ENCODE peak calls at places on chromosomes 5 and 9, in nine cellular contexts. N is bronchial epithelial cell; H is activated CD4-positive, CD25-positive, alpha-beta regulatory T cell; O is brain microvascular endothelial cell; M is nucleus accumbens; X is neural progenitor cell; T is NCI-H1417 treated with DMSO at 0.1 percent for 48 hours; W is hepatic stellate cell; Q is aorta. E is an unnamed sample.

GRCh38 chr9:20584968-20585643 is 37.2 kb downstream of the MLLT3 start:
- DNase-seq in H (no peak), Q (no peak), X (no peak), W (no peak), T (no peak), O (no peak), M (no peak), N (no peak), E (no peak)

GRCh38 chr5:125412051-125412560 is 665.7 kb upstream of the ZNF608 start:
- DNase-seq in M (no peak), Q (no peak), O (peak; percentile 34), N (peak; percentile 73), X (peak; percentile 44), W (no peak), H (no peak), T (no peak), E (no peak)

GRCh38 chr9:35938474-35939145 is 19.3 kb downstream of the OR2S2 start:
- DNase-seq in Q (no peak), O (no peak), H (no peak), T (no peak), N (no peak), M (no peak), X (no peak), W (no peak), E (no peak)

GRCh38 chr5:138733509-138733908 is 19.7 kb upstream of the CTNNA1 start:
- DNase-seq in Q (no peak), N (no peak), M (no peak), H (no peak), X (no peak), T (no peak), O (no peak), W (no peak), E (no peak)

GRCh38 chr5:144451187-144451973 is 280.7 kb downstream of the KCTD16 start:
- DNase-seq in O (no peak), H (no peak), X (no peak), M (no peak), T (no peak), Q (no peak), W (no peak), N (peak; percentile 4), E (no peak)

GRCh38 chr5:371811-372555 is 50.5 kb downstream of the AHRR start:
- DNase-seq in W (no peak), M (no peak), X (no peak), Q (peak; percentile 55), O (no peak), T (no peak), N (no peak), H (no peak), E (no peak)

GRCh38 chr5:141747152-141747640 is 65.2 kb upstream of the ARAP3 start:
- DNase-seq in M (peak; percentile 50), Q (peak; percentile 85), N (no peak), O (peak; percentile 61), W (peak; percentile 62), X (peak; percentile 96), T (peak; percentile 29), H (no peak), E (peak; percentile 46)

GRCh38 chr9:8822667-8823025 is 1023.1 kb upstream of the DMAC1 start:
- DNase-seq in T (no peak), Q (no peak), H (no peak), M (no peak), O (no peak), X (peak; percentile 43), N (no peak), W (no peak), E (no peak)

GRCh38 chr5:161410640-161411039 is 135.9 kb downstream of the GABRB2 start:
- DNase-seq in H (no peak), N (no peak), M (no peak), Q (no peak), X (no peak), O (no peak), W (no peak), T (no peak), E (no peak)

GRCh38 chr5:5882706-5883105 is 460.2 kb downstream of the ICE1 start:
- DNase-seq in W (no peak), Q (no peak), H (no peak), O (no peak), N (no peak), M (no peak), X (no peak), T (no peak), E (no peak)

GRCh38 chr9:16179566-16179965 is 626.7 kb downstream of the CCDC171 start:
- DNase-seq in O (no peak), M (no peak), N (no peak), X (no peak), Q (no peak), W (no peak), H (no peak), T (no peak), E (no peak)

GRCh38 chr9:86550411-86550810 is 196.2 kb upstream of the TUT7 start:
- DNase-seq in Q (no peak), M (no peak), X (no peak), O (no peak), H (no peak), N (no peak), W (no peak), T (no peak), E (no peak)